ENCODE peak calls at places on chromosomes 16 and 17, in eight cellular contexts. One of them, this sample, is unnamed.

GRCh38 chr17:29949708-29950107 is 8.3 kb downstream of the EFCAB5 start:
- DNase-seq in A549: no peak
- DNase-seq in activated CD4-positive, alpha-beta T cell treated with anti-CD3 and anti-CD28 coated beads for 48 hours: no peak
- DNase-seq in RKO: no peak
- DNase-seq in cardiac muscle cell: no peak
- DNase-seq in stimulated activated CD8-positive, alpha-beta memory T cell treated with anti-CD3 and anti-CD28 coated beads, Interleukin-7, amount 100 ng/mL, for 1 hour: no peak
- DNase-seq in NAMALWA: no peak
- DNase-seq in NCI-H2081: no peak
- DNase-seq in this sample: no peak

GRCh38 chr17:19347323-19348080 is 15.0 kb downstream of the B9D1 start:
- DNase-seq in cardiac muscle cell: no peak
- DNase-seq in activated CD4-positive, alpha-beta T cell treated with anti-CD3 and anti-CD28 coated beads for 48 hours: no peak
- DNase-seq in A549: no peak
- DNase-seq in NCI-H2081: no peak
- DNase-seq in stimulated activated CD8-positive, alpha-beta memory T cell treated with anti-CD3 and anti-CD28 coated beads, Interleukin-7, amount 100 ng/mL, for 1 hour: no peak
- DNase-seq in NAMALWA: no peak
- DNase-seq in RKO: no peak
- DNase-seq in this sample: no peak

GRCh38 chr17:68697850-68698313 is 96.7 kb upstream of the FAM20A start:
- DNase-seq in A549: no peak
- DNase-seq in cardiac muscle cell: no peak
- DNase-seq in NAMALWA: no peak
- DNase-seq in NCI-H2081: no peak
- DNase-seq in activated CD4-positive, alpha-beta T cell treated with anti-CD3 and anti-CD28 coated beads for 48 hours: no peak
- DNase-seq in RKO: peak
- DNase-seq in stimulated activated CD8-positive, alpha-beta memory T cell treated with anti-CD3 and anti-CD28 coated beads, Interleukin-7, amount 100 ng/mL, for 1 hour: no peak
- DNase-seq in this sample: no peak

GRCh38 chr16:21554795-21555585 is 44.4 kb upstream of the METTL9 start:
- DNase-seq in NAMALWA: peak
- DNase-seq in stimulated activated CD8-positive, alpha-beta memory T cell treated with anti-CD3 and anti-CD28 coated beads, Interleukin-7, amount 100 ng/mL, for 1 hour: peak
- DNase-seq in A549: peak
- DNase-seq in RKO: peak
- DNase-seq in cardiac muscle cell: peak
- DNase-seq in NCI-H2081: peak
- DNase-seq in activated CD4-positive, alpha-beta T cell treated with anti-CD3 and anti-CD28 coated beads for 48 hours: peak
- DNase-seq in this sample: peak

GRCh38 chr17:17729620-17730249 is 48.5 kb downstream of the RAI1 start:
- DNase-seq in cardiac muscle cell: peak
- DNase-seq in A549: peak
- DNase-seq in NCI-H2081: peak
- DNase-seq in RKO: no peak
- DNase-seq in stimulated activated CD8-positive, alpha-beta memory T cell treated with anti-CD3 and anti-CD28 coated beads, Interleukin-7, amount 100 ng/mL, for 1 hour: no peak
- DNase-seq in activated CD4-positive, alpha-beta T cell treated with anti-CD3 and anti-CD28 coated beads for 48 hours: peak
- DNase-seq in NAMALWA: peak
- DNase-seq in this sample: peak

GRCh38 chr16:88610080-88610479 is 28.3 kb upstream of the IL17C start:
- DNase-seq in activated CD4-positive, alpha-beta T cell treated with anti-CD3 and anti-CD28 coated beads for 48 hours: no peak
- DNase-seq in NAMALWA: peak
- DNase-seq in cardiac muscle cell: no peak
- DNase-seq in A549: no peak
- DNase-seq in stimulated activated CD8-positive, alpha-beta memory T cell treated with anti-CD3 and anti-CD28 coated beads, Interleukin-7, amount 100 ng/mL, for 1 hour: no peak
- DNase-seq in NCI-H2081: no peak
- DNase-seq in RKO: no peak
- DNase-seq in this sample: no peak

GRCh38 chr17:44039829-44040635 is 25.3 kb upstream of the TMEM101 start:
- DNase-seq in NAMALWA: no peak
- DNase-seq in activated CD4-positive, alpha-beta T cell treated with anti-CD3 and anti-CD28 coated beads for 48 hours: no peak
- DNase-seq in cardiac muscle cell: peak
- DNase-seq in RKO: no peak
- DNase-seq in NCI-H2081: no peak
- DNase-seq in stimulated activated CD8-positive, alpha-beta memory T cell treated with anti-CD3 and anti-CD28 coated beads, Interleukin-7, amount 100 ng/mL, for 1 hour: no peak
- DNase-seq in A549: no peak
- DNase-seq in this sample: no peak

GRCh38 chr17:79341529-79341780 is 266.8 kb downstream of the ENGASE start:
- DNase-seq in activated CD4-positive, alpha-beta T cell treated with anti-CD3 and anti-CD28 coated beads for 48 hours: no peak
- DNase-seq in A549: no peak
- DNase-seq in RKO: no peak
- DNase-seq in NCI-H2081: no peak
- DNase-seq in NAMALWA: no peak
- DNase-seq in cardiac muscle cell: no peak
- DNase-seq in stimulated activated CD8-positive, alpha-beta memory T cell treated with anti-CD3 and anti-CD28 coated beads, Interleukin-7, amount 100 ng/mL, for 1 hour: no peak
- DNase-seq in this sample: no peak

GRCh38 chr17:8887834-8888703 is 20.6 kb upstream of the PIK3R6 start:
- DNase-seq in NCI-H2081: no peak
- DNase-seq in RKO: peak
- DNase-seq in cardiac muscle cell: peak
- DNase-seq in A549: peak
- DNase-seq in activated CD4-positive, alpha-beta T cell treated with anti-CD3 and anti-CD28 coated beads for 48 hours: no peak
- DNase-seq in NAMALWA: no peak
- DNase-seq in stimulated activated CD8-positive, alpha-beta memory T cell treated with anti-CD3 and anti-CD28 coated beads, Interleukin-7, amount 100 ng/mL, for 1 hour: no peak
- DNase-seq in this sample: no peak

GRCh38 chr16:62940573-62940972 is 904.3 kb upstream of the CDH8 start:
- DNase-seq in RKO: no peak
- DNase-seq in cardiac muscle cell: peak
- DNase-seq in stimulated activated CD8-positive, alpha-beta memory T cell treated with anti-CD3 and anti-CD28 coated beads, Interleukin-7, amount 100 ng/mL, for 1 hour: no peak
- DNase-seq in activated CD4-positive, alpha-beta T cell treated with anti-CD3 and anti-CD28 coated beads for 48 hours: no peak
- DNase-seq in NCI-H2081: no peak
- DNase-seq in A549: no peak
- DNase-seq in NAMALWA: no peak
- DNase-seq in this sample: no peak

GRCh38 chr16:64445649-64446048 is 676.2 kb downstream of the CDH11 start:
- DNase-seq in RKO: no peak
- DNase-seq in stimulated activated CD8-positive, alpha-beta memory T cell treated with anti-CD3 and anti-CD28 coated beads, Interleukin-7, amount 100 ng/mL, for 1 hour: no peak
- DNase-seq in A549: no peak
- DNase-seq in NAMALWA: no peak
- DNase-seq in NCI-H2081: no peak
- DNase-seq in activated CD4-positive, alpha-beta T cell treated with anti-CD3 and anti-CD28 coated beads for 48 hours: no peak
- DNase-seq in cardiac muscle cell: no peak
- DNase-seq in this sample: no peak

GRCh38 chr17:35449371-35449931 is 885 bp upstream of the SLFN13 start:
- DNase-seq in stimulated activated CD8-positive, alpha-beta memory T cell treated with anti-CD3 and anti-CD28 coated beads, Interleukin-7, amount 100 ng/mL, for 1 hour: no peak
- DNase-seq in cardiac muscle cell: peak
- DNase-seq in activated CD4-positive, alpha-beta T cell treated with anti-CD3 and anti-CD28 coated beads for 48 hours: no peak
- DNase-seq in RKO: no peak
- DNase-seq in NCI-H2081: no peak
- DNase-seq in A549: no peak
- DNase-seq in NAMALWA: no peak
- DNase-seq in this sample: peak

GRCh38 chr17:82238562-82239201 is 9.8 kb downstream of the SLC16A3 start:
- DNase-seq in cardiac muscle cell: no peak
- DNase-seq in NCI-H2081: peak
- DNase-seq in A549: peak
- DNase-seq in stimulated activated CD8-positive, alpha-beta memory T cell treated with anti-CD3 and anti-CD28 coated beads, Interleukin-7, amount 100 ng/mL, for 1 hour: no peak
- DNase-seq in NAMALWA: no peak
- DNase-seq in activated CD4-positive, alpha-beta T cell treated with anti-CD3 and anti-CD28 coated beads for 48 hours: peak
- DNase-seq in RKO: no peak
- DNase-seq in this sample: peak

GRCh38 chr16:27256861-27257260 is 11.7 kb downstream of the NSMCE1 start:
- DNase-seq in cardiac muscle cell: no peak
- DNase-seq in A549: no peak
- DNase-seq in stimulated activated CD8-positive, alpha-beta memory T cell treated with anti-CD3 and anti-CD28 coated beads, Interleukin-7, amount 100 ng/mL, for 1 hour: no peak
- DNase-seq in NCI-H2081: no peak
- DNase-seq in RKO: no peak
- DNase-seq in activated CD4-positive, alpha-beta T cell treated with anti-CD3 and anti-CD28 coated beads for 48 hours: no peak
- DNase-seq in NAMALWA: no peak
- DNase-seq in this sample: no peak

GRCh38 chr17:31494259-31495048 is 103.0 kb downstream of the RAB11FIP4 start:
- DNase-seq in RKO: no peak
- DNase-seq in cardiac muscle cell: no peak
- DNase-seq in NAMALWA: peak
- DNase-seq in stimulated activated CD8-positive, alpha-beta memory T cell treated with anti-CD3 and anti-CD28 coated beads, Interleukin-7, amount 100 ng/mL, for 1 hour: peak
- DNase-seq in A549: no peak
- DNase-seq in activated CD4-positive, alpha-beta T cell treated with anti-CD3 and anti-CD28 coated beads for 48 hours: peak
- DNase-seq in NCI-H2081: no peak
- DNase-seq in this sample: peak

GRCh38 chr17:34683390-34683789 is 104.0 kb downstream of the TMEM132E start:
- DNase-seq in RKO: no peak
- DNase-seq in activated CD4-positive, alpha-beta T cell treated with anti-CD3 and anti-CD28 coated beads for 48 hours: no peak
- DNase-seq in A549: no peak
- DNase-seq in NAMALWA: no peak
- DNase-seq in stimulated activated CD8-positive, alpha-beta memory T cell treated with anti-CD3 and anti-CD28 coated beads, Interleukin-7, amount 100 ng/mL, for 1 hour: no peak
- DNase-seq in cardiac muscle cell: no peak
- DNase-seq in NCI-H2081: no peak
- DNase-seq in this sample: no peak

GRCh38 chr16:79134300-79134699 is 466.2 kb downstream of the MAF start:
- DNase-seq in cardiac muscle cell: no peak
- DNase-seq in NCI-H2081: no peak
- DNase-seq in stimulated activated CD8-positive, alpha-beta memory T cell treated with anti-CD3 and anti-CD28 coated beads, Interleukin-7, amount 100 ng/mL, for 1 hour: no peak
- DNase-seq in RKO: no peak
- DNase-seq in activated CD4-positive, alpha-beta T cell treated with anti-CD3 and anti-CD28 coated beads for 48 hours: no peak
- DNase-seq in NAMALWA: no peak
- DNase-seq in A549: no peak
- DNase-seq in this sample: no peak

GRCh38 chr16:73743665-73744496 is 552.7 kb upstream of the PSMD7 start:
- DNase-seq in cardiac muscle cell: no peak
- DNase-seq in activated CD4-positive, alpha-beta T cell treated with anti-CD3 and anti-CD28 coated beads for 48 hours: peak
- DNase-seq in NAMALWA: no peak
- DNase-seq in A549: peak
- DNase-seq in RKO: no peak
- DNase-seq in stimulated activated CD8-positive, alpha-beta memory T cell treated with anti-CD3 and anti-CD28 coated beads, Interleukin-7, amount 100 ng/mL, for 1 hour: no peak
- DNase-seq in NCI-H2081: no peak
- DNase-seq in this sample: no peak

GRCh38 chr17:7843536-7844291 is 9.7 kb downstream of the KDM6B start:
- DNase-seq in NCI-H2081: peak
- DNase-seq in NAMALWA: peak
- DNase-seq in activated CD4-positive, alpha-beta T cell treated with anti-CD3 and anti-CD28 coated beads for 48 hours: peak
- DNase-seq in RKO: peak
- DNase-seq in A549: peak
- DNase-seq in cardiac muscle cell: peak
- DNase-seq in stimulated activated CD8-positive, alpha-beta memory T cell treated with anti-CD3 and anti-CD28 coated beads, Interleukin-7, amount 100 ng/mL, for 1 hour: peak
- DNase-seq in this sample: peak

GRCh38 chr17:33941744-33942143 is 313.3 kb upstream of the CCL2 start:
- DNase-seq in RKO: no peak
- DNase-seq in stimulated activated CD8-positive, alpha-beta memory T cell treated with anti-CD3 and anti-CD28 coated beads, Interleukin-7, amount 100 ng/mL, for 1 hour: no peak
- DNase-seq in cardiac muscle cell: no peak
- DNase-seq in NCI-H2081: no peak
- DNase-seq in A549: no peak
- DNase-seq in activated CD4-positive, alpha-beta T cell treated with anti-CD3 and anti-CD28 coated beads for 48 hours: no peak
- DNase-seq in NAMALWA: no peak
- DNase-seq in this sample: no peak

GRCh38 chr17:49456172-49456965 is 38.7 kb upstream of the NGFR start:
- DNase-seq in stimulated activated CD8-positive, alpha-beta memory T cell treated with anti-CD3 and anti-CD28 coated beads, Interleukin-7, amount 100 ng/mL, for 1 hour: no peak
- DNase-seq in activated CD4-positive, alpha-beta T cell treated with anti-CD3 and anti-CD28 coated beads for 48 hours: no peak
- DNase-seq in NCI-H2081: no peak
- DNase-seq in A549: no peak
- DNase-seq in NAMALWA: no peak
- DNase-seq in cardiac muscle cell: no peak
- DNase-seq in RKO: no peak
- DNase-seq in this sample: no peak

GRCh38 chr16:70522216-70523000 is 946 bp downstream of the COG4 start:
- DNase-seq in NCI-H2081: no peak
- DNase-seq in activated CD4-positive, alpha-beta T cell treated with anti-CD3 and anti-CD28 coated beads for 48 hours: no peak
- DNase-seq in NAMALWA: peak
- DNase-seq in A549: no peak
- DNase-seq in cardiac muscle cell: no peak
- DNase-seq in stimulated activated CD8-positive, alpha-beta memory T cell treated with anti-CD3 and anti-CD28 coated beads, Interleukin-7, amount 100 ng/mL, for 1 hour: no peak
- DNase-seq in RKO: peak
- DNase-seq in this sample: peak

GRCh38 chr17:73228748-73229236 is 32.9 kb downstream of the CPSF4L start:
- DNase-seq in NAMALWA: no peak
- DNase-seq in activated CD4-positive, alpha-beta T cell treated with anti-CD3 and anti-CD28 coated beads for 48 hours: peak
- DNase-seq in stimulated activated CD8-positive, alpha-beta memory T cell treated with anti-CD3 and anti-CD28 coated beads, Interleukin-7, amount 100 ng/mL, for 1 hour: no peak
- DNase-seq in RKO: peak
- DNase-seq in cardiac muscle cell: no peak
- DNase-seq in A549: peak
- DNase-seq in NCI-H2081: peak
- DNase-seq in this sample: peak

GRCh38 chr16:85329059-85329812 is 217.0 kb upstream of the CIBAR2 start:
- DNase-seq in NCI-H2081: peak
- DNase-seq in cardiac muscle cell: no peak
- DNase-seq in activated CD4-positive, alpha-beta T cell treated with anti-CD3 and anti-CD28 coated beads for 48 hours: no peak
- DNase-seq in NAMALWA: peak
- DNase-seq in A549: no peak
- DNase-seq in RKO: no peak
- DNase-seq in stimulated activated CD8-positive, alpha-beta memory T cell treated with anti-CD3 and anti-CD28 coated beads, Interleukin-7, amount 100 ng/mL, for 1 hour: no peak
- DNase-seq in this sample: no peak

GRCh38 chr16:87210949-87211348 is 106.2 kb downstream of the C16orf95 start:
- DNase-seq in stimulated activated CD8-positive, alpha-beta memory T cell treated with anti-CD3 and anti-CD28 coated beads, Interleukin-7, amount 100 ng/mL, for 1 hour: no peak
- DNase-seq in RKO: no peak
- DNase-seq in A549: peak
- DNase-seq in activated CD4-positive, alpha-beta T cell treated with anti-CD3 and anti-CD28 coated beads for 48 hours: no peak
- DNase-seq in NCI-H2081: no peak
- DNase-seq in cardiac muscle cell: no peak
- DNase-seq in NAMALWA: no peak
- DNase-seq in this sample: no peak

GRCh38 chr16:78987676-78988075 is 612.9 kb downstream of the MAF start:
- DNase-seq in RKO: no peak
- DNase-seq in activated CD4-positive, alpha-beta T cell treated with anti-CD3 and anti-CD28 coated beads for 48 hours: no peak
- DNase-seq in NCI-H2081: no peak
- DNase-seq in stimulated activated CD8-positive, alpha-beta memory T cell treated with anti-CD3 and anti-CD28 coated beads, Interleukin-7, amount 100 ng/mL, for 1 hour: no peak
- DNase-seq in A549: no peak
- DNase-seq in NAMALWA: no peak
- DNase-seq in cardiac muscle cell: no peak
- DNase-seq in this sample: no peak

GRCh38 chr17:82019905-82020873 is 2.5 kb downstream of the CENPX start:
- DNase-seq in stimulated activated CD8-positive, alpha-beta memory T cell treated with anti-CD3 and anti-CD28 coated beads, Interleukin-7, amount 100 ng/mL, for 1 hour: no peak
- DNase-seq in NAMALWA: peak
- DNase-seq in A549: peak
- DNase-seq in activated CD4-positive, alpha-beta T cell treated with anti-CD3 and anti-CD28 coated beads for 48 hours: peak
- DNase-seq in RKO: peak
- DNase-seq in cardiac muscle cell: peak
- DNase-seq in NCI-H2081: peak
- DNase-seq in this sample: peak

GRCh38 chr16:11181889-11182279 is 74.1 kb downstream of the SOCS1 start:
- DNase-seq in NCI-H2081: no peak
- DNase-seq in RKO: no peak
- DNase-seq in A549: no peak
- DNase-seq in cardiac muscle cell: no peak
- DNase-seq in activated CD4-positive, alpha-beta T cell treated with anti-CD3 and anti-CD28 coated beads for 48 hours: peak
- DNase-seq in NAMALWA: no peak
- DNase-seq in stimulated activated CD8-positive, alpha-beta memory T cell treated with anti-CD3 and anti-CD28 coated beads, Interleukin-7, amount 100 ng/mL, for 1 hour: no peak
- DNase-seq in this sample: no peak

GRCh38 chr16:64952177-64952576 is 169.7 kb downstream of the CDH11 start:
- DNase-seq in stimulated activated CD8-positive, alpha-beta memory T cell treated with anti-CD3 and anti-CD28 coated beads, Interleukin-7, amount 100 ng/mL, for 1 hour: no peak
- DNase-seq in cardiac muscle cell: no peak
- DNase-seq in RKO: no peak
- DNase-seq in activated CD4-positive, alpha-beta T cell treated with anti-CD3 and anti-CD28 coated beads for 48 hours: no peak
- DNase-seq in NCI-H2081: no peak
- DNase-seq in NAMALWA: no peak
- DNase-seq in A549: peak
- DNase-seq in this sample: no peak

GRCh38 chr16:69176033-69176780 is 10.8 kb upstream of the SNTB2 start:
- DNase-seq in NAMALWA: no peak
- DNase-seq in A549: no peak
- DNase-seq in RKO: no peak
- DNase-seq in stimulated activated CD8-positive, alpha-beta memory T cell treated with anti-CD3 and anti-CD28 coated beads, Interleukin-7, amount 100 ng/mL, for 1 hour: no peak
- DNase-seq in cardiac muscle cell: no peak
- DNase-seq in NCI-H2081: no peak
- DNase-seq in activated CD4-positive, alpha-beta T cell treated with anti-CD3 and anti-CD28 coated beads for 48 hours: no peak
- DNase-seq in this sample: no peak

GRCh38 chr17:40951011-40951622 is 13.7 kb upstream of the KRT23 start:
- DNase-seq in activated CD4-positive, alpha-beta T cell treated with anti-CD3 and anti-CD28 coated beads for 48 hours: no peak
- DNase-seq in A549: no peak
- DNase-seq in NAMALWA: no peak
- DNase-seq in stimulated activated CD8-positive, alpha-beta memory T cell treated with anti-CD3 and anti-CD28 coated beads, Interleukin-7, amount 100 ng/mL, for 1 hour: no peak
- DNase-seq in RKO: no peak
- DNase-seq in cardiac muscle cell: no peak
- DNase-seq in NCI-H2081: no peak
- DNase-seq in this sample: no peak

GRCh38 chr17:41971721-41972523 is 5.3 kb downstream of the CNP start:
- DNase-seq in A549: no peak
- DNase-seq in cardiac muscle cell: no peak
- DNase-seq in NAMALWA: no peak
- DNase-seq in stimulated activated CD8-positive, alpha-beta memory T cell treated with anti-CD3 and anti-CD28 coated beads, Interleukin-7, amount 100 ng/mL, for 1 hour: no peak
- DNase-seq in RKO: no peak
- DNase-seq in NCI-H2081: no peak
- DNase-seq in activated CD4-positive, alpha-beta T cell treated with anti-CD3 and anti-CD28 coated beads for 48 hours: no peak
- DNase-seq in this sample: no peak

GRCh38 chr17:29292992-29293889 is 707 bp downstream of the NUFIP2 start:
- DNase-seq in NAMALWA: peak
- DNase-seq in NCI-H2081: peak
- DNase-seq in stimulated activated CD8-positive, alpha-beta memory T cell treated with anti-CD3 and anti-CD28 coated beads, Interleukin-7, amount 100 ng/mL, for 1 hour: peak
- DNase-seq in RKO: peak
- DNase-seq in cardiac muscle cell: peak
- DNase-seq in activated CD4-positive, alpha-beta T cell treated with anti-CD3 and anti-CD28 coated beads for 48 hours: peak
- DNase-seq in A549: peak
- DNase-seq in this sample: peak

GRCh38 chr16:47025641-47026040 is 52.2 kb upstream of the DNAJA2 start:
- DNase-seq in NCI-H2081: no peak
- DNase-seq in cardiac muscle cell: no peak
- DNase-seq in NAMALWA: no peak
- DNase-seq in stimulated activated CD8-positive, alpha-beta memory T cell treated with anti-CD3 and anti-CD28 coated beads, Interleukin-7, amount 100 ng/mL, for 1 hour: no peak
- DNase-seq in activated CD4-positive, alpha-beta T cell treated with anti-CD3 and anti-CD28 coated beads for 48 hours: no peak
- DNase-seq in A549: no peak
- DNase-seq in RKO: no peak
- DNase-seq in this sample: no peak